ENCODE peak calls at places on chromosomes 2 and 18, in six cellular contexts. A is naive thymus-derived CD8-positive, alpha-beta T cell; I is GM20000; B is GM12865; T is activated naive CD4-positive, alpha-beta T cell treated with anti-CD3 and anti-CD28 coated beads, Interleukin-2, amount 10 ng/mL, durations not matched to agents 7 days and 5 days; D is HT1080. M is an unnamed sample.

GRCh38 chr2:121771976-121772742 is 16.7 kb downstream of the TSN start:
- DNase-seq in B (no peak), D (no peak), T (no peak), I (no peak), A (no peak), M (no peak)

GRCh38 chr2:236656721-236657120 is 87.1 kb downstream of the ACKR3 start:
- DNase-seq in T (no peak), D (no peak), I (no peak), A (no peak), B (no peak), M (no peak)

GRCh38 chr2:152486048-152486736 is 151.2 kb downstream of the FMNL2 start:
- DNase-seq in T (no peak), B (no peak), D (no peak), I (no peak), A (no peak), M (no peak)

GRCh38 chr2:35708411-35708810 is 647.2 kb upstream of the CRIM1 start:
- DNase-seq in T (no peak), I (no peak), B (no peak), D (no peak), A (no peak), M (no peak)

GRCh38 chr2:237866119-237866621 is 6.7 kb downstream of the RAMP1 start:
- DNase-seq in A (no peak), D (peak; percentile 83), I (no peak), T (no peak), B (no peak), M (no peak)

GRCh38 chr2:157840568-157841156 is 35.5 kb downstream of the ACVR1 start:
- DNase-seq in B (no peak), D (no peak), A (no peak), T (no peak), I (no peak), M (no peak)

GRCh38 chr18:78641689-78642231 is 337.9 kb upstream of the SALL3 start:
- DNase-seq in D (no peak), B (no peak), A (no peak), I (no peak), T (no peak), M (no peak)

GRCh38 chr2:228318218-228318617 is 136.7 kb upstream of the SPHKAP start:
- DNase-seq in B (peak; percentile 51), T (no peak), I (no peak), D (peak; percentile 48), A (no peak), M (no peak)

GRCh38 chr2:45890094-45890646 is 238.7 kb downstream of the PRKCE start:
- DNase-seq in T (no peak), I (no peak), B (no peak), D (no peak), A (no peak), M (no peak)

GRCh38 chr2:199979841-199980628 is 24.7 kb downstream of the MAIP1 start:
- DNase-seq in D (peak; percentile 71), T (peak; percentile 88), B (peak; percentile 81), I (peak; percentile 48), A (peak; percentile 73), M (peak; percentile 81)

GRCh38 chr18:80124131-80124530 is 15.1 kb downstream of the ADNP2 start:
- DNase-seq in I (no peak), D (no peak), B (no peak), A (no peak), T (no peak), M (no peak)

GRCh38 chr2:151872468-151872867 is 44.2 kb upstream of the ARL5A start:
- DNase-seq in T (no peak), D (no peak), A (no peak), B (no peak), I (no peak), M (no peak)

GRCh38 chr18:31830686-31831085 is 70.0 kb upstream of the SLC25A52 start:
- DNase-seq in T (no peak), B (no peak), I (no peak), A (no peak), D (no peak), M (no peak)

GRCh38 chr2:217939220-217939619 is 63.6 kb downstream of the TNS1 start:
- DNase-seq in I (no peak), A (no peak), B (no peak), T (no peak), D (no peak), M (no peak)